ENCODE peak calls at places on chromosomes 6 and 20, in nine cellular contexts. K is right atrium auricular region, X is fibroblast of lung, S is GM23338, J is astrocyte of the spinal cord, N is choroid plexus epithelial cell, F is lower leg skin, C is hepatocyte, U is tibial artery. E is an unnamed sample.

GRCh38 chr20:35122787-35123405 is 24.2 kb downstream of the EDEM2 start:
- DNase-seq in C (no peak), U (no peak), F (no peak), X (no peak), N (no peak), J (no peak), S (no peak), K (no peak), E (no peak)

GRCh38 chr20:45510242-45510862 is 5.1 kb downstream of the SPINT3 start:
- DNase-seq in F (no peak), C (no peak), U (no peak), N (no peak), X (no peak), J (no peak), S (no peak), K (no peak), E (no peak)

GRCh38 chr20:57714409-57715267 is 4.8 kb upstream of the PMEPA1 start:
- DNase-seq in J (peak; percentile 72), N (peak; percentile 47), S (no peak), K (no peak), X (peak; percentile 82), U (peak; percentile 91), C (no peak), F (no peak), E (no peak)

GRCh38 chr6:90123796-90124195 is 172.8 kb downstream of the BACH2 start:
- DNase-seq in X (peak; percentile 70), K (no peak), J (no peak), S (no peak), N (no peak), F (no peak), C (no peak), U (no peak), E (no peak)

GRCh38 chr6:156053626-156054025 is 598.0 kb upstream of the NOX3 start:
- DNase-seq in F (no peak), S (no peak), K (no peak), C (no peak), J (no peak), U (no peak), N (no peak), X (no peak), E (no peak)

GRCh38 chr6:6806793-6807518 is 218.4 kb downstream of the LY86 start:
- DNase-seq in J (no peak), S (no peak), C (no peak), U (peak; percentile 77), F (peak; percentile 67), N (no peak), X (no peak), K (peak; percentile 80), E (no peak)

GRCh38 chr6:139996253-139996834 is 621.9 kb upstream of the CITED2 start:
- DNase-seq in X (peak; percentile 31), K (no peak), J (no peak), F (no peak), N (peak; percentile 54), U (no peak), S (peak; percentile 62), C (peak; percentile 34), E (no peak)

GRCh38 chr20:48196486-48196885 is 411.2 kb upstream of the SULF2 start:
- DNase-seq in S (no peak), N (no peak), C (no peak), J (no peak), K (no peak), X (no peak), F (no peak), U (no peak), E (no peak)

GRCh38 chr6:21109421-21110178 is 484.0 kb upstream of the SOX4 start:
- DNase-seq in S (no peak), N (peak; percentile 64), J (peak; percentile 79), X (peak; percentile 94), F (no peak), C (no peak), U (no peak), K (no peak), E (no peak)

GRCh38 chr6:34568341-34568680 is 12.2 kb upstream of the SPDEF start:
- DNase-seq in S (no peak), N (no peak), J (no peak), C (no peak), X (no peak), F (no peak), U (no peak), K (no peak), E (no peak)

GRCh38 chr6:109762769-109763450 is 71.8 kb downstream of the FIG4 start:
- DNase-seq in F (no peak), J (peak; percentile 32), K (no peak), U (no peak), N (no peak), C (no peak), S (no peak), X (peak; percentile 71), E (no peak)

GRCh38 chr6:16805190-16805860 is 44.1 kb upstream of the ATXN1 start:
- DNase-seq in F (no peak), S (peak; percentile 27), C (no peak), X (peak; percentile 29), K (no peak), J (no peak), U (no peak), N (peak; percentile 16), E (no peak)

GRCh38 chr6:16804007-16804303 is 42.7 kb upstream of the ATXN1 start:
- DNase-seq in J (peak; percentile 59), S (no peak), U (no peak), N (no peak), X (no peak), F (no peak), C (no peak), K (no peak), E (no peak)

GRCh38 chr6:16804515-16805161 is 43.4 kb upstream of the ATXN1 start:
- DNase-seq in N (no peak), J (no peak), F (no peak), C (no peak), U (no peak), S (no peak), K (no peak), X (no peak), E (no peak)

GRCh38 chr6:16802071-16802470 is 40.8 kb upstream of the ATXN1 start:
- DNase-seq in K (no peak), N (peak; percentile 17), X (peak; percentile 92), U (no peak), F (peak; percentile 49), C (no peak), S (no peak), J (peak; percentile 70), E (no peak)

GRCh38 chr6:16803294-16804006 is 42.2 kb upstream of the ATXN1 start:
- DNase-seq in K (peak; percentile 61), U (peak; percentile 68), C (peak; percentile 81), F (peak; percentile 21), J (peak; percentile 88), X (peak; percentile 93), S (peak; percentile 92), N (peak; percentile 95), E (peak; percentile 74)
- H3K4me3 ChIP-seq in K (no peak overlapping the region), U (peak overlapping the region; percentile 44), C (peak overlapping the region; percentile 16), F (no peak overlapping the region), J (no peak overlapping the region), X (no peak overlapping the region), S (peak overlapping the region; percentile 47), N (peak overlapping the region; percentile 46), E (peak overlapping the region; percentile 52)

GRCh38 chr20:37352611-37352980 is 6.7 kb downstream of the SRC start:
- DNase-seq in K (no peak), S (no peak), F (no peak), U (no peak), J (no peak), X (no peak), C (no peak), N (no peak), E (no peak)

GRCh38 chr20:37349517-37350491 is 3.9 kb downstream of the SRC start:
- DNase-seq in J (no peak), K (no peak), X (peak; percentile 14), F (no peak), U (peak; percentile 80), N (peak; percentile 55), S (no peak), C (peak; percentile 51), E (no peak)

GRCh38 chr20:37350655-37351574 is 5.0 kb downstream of the SRC start:
- DNase-seq in U (no peak), N (no peak), K (no peak), F (no peak), J (no peak), C (no peak), S (no peak), X (peak; percentile 36), E (no peak)

GRCh38 chr20:37353285-37353849 is 7.4 kb downstream of the SRC start:
- DNase-seq in U (no peak), J (no peak), X (no peak), K (no peak), N (no peak), C (no peak), S (no peak), F (no peak), E (no peak)

GRCh38 chr20:37351689-37352610 is 6.0 kb downstream of the SRC start:
- DNase-seq in S (no peak), U (no peak), X (no peak), F (no peak), C (no peak), J (no peak), N (no peak), K (no peak), E (no peak)
- TF ChIP-seq CTCF in S (no peak), U (no peak), X (no peak), F (no peak), C (no peak), J (no peak), N (no peak), K (no peak), E (no peak)

GRCh38 chr20:10449270-10449669 is 14.2 kb downstream of the SLX4IP start:
- DNase-seq in U (no peak), C (no peak), F (no peak), K (no peak), N (no peak), S (no peak), J (no peak), X (no peak), E (no peak)

GRCh38 chr20:10443936-10444335 is 8.8 kb downstream of the SLX4IP start:
- DNase-seq in J (no peak), F (no peak), N (no peak), K (no peak), U (no peak), X (no peak), S (no peak), C (no peak), E (no peak)

GRCh38 chr20:10448270-10449156 is 13.4 kb downstream of the SLX4IP start:
- DNase-seq in N (peak; percentile 50), J (no peak), C (no peak), S (no peak), K (no peak), F (no peak), X (peak; percentile 51), U (no peak), E (no peak)

GRCh38 chr20:10445758-10446157 is 10.7 kb downstream of the SLX4IP start:
- DNase-seq in J (no peak), N (no peak), K (no peak), C (no peak), F (no peak), U (no peak), X (no peak), S (no peak), E (no peak)

GRCh38 chr20:10447028-10447427 is 11.9 kb downstream of the SLX4IP start:
- DNase-seq in F (no peak), X (peak; percentile 82), U (no peak), K (no peak), S (no peak), N (peak; percentile 83), C (no peak), J (peak; percentile 79), E (no peak)
- H3K4me3 ChIP-seq in F (no peak overlapping the region), X (no peak overlapping the region), U (no peak overlapping the region), K (no peak overlapping the region), S (no peak overlapping the region), N (peak overlapping the region; percentile 28), C (no peak overlapping the region), J (no peak overlapping the region), E (no peak overlapping the region)

GRCh38 chr6:142045380-142046270 is 87.1 kb upstream of the GJE1 start:
- DNase-seq in N (peak; percentile 72), U (no peak), K (no peak), F (no peak), S (no peak), X (peak; percentile 16), J (peak; percentile 44), C (no peak), E (no peak)
- TF ChIP-seq CTCF in N (peak; percentile 50), U (peak; percentile 33), K (no peak), F (no peak), S (no peak), X (peak; percentile 40), J (peak; percentile 31), C (peak; percentile 35), E (no peak)

E was measured in kidney.